ENCODE peak calls at places on chromosomes 12 and 14, in five cellular contexts. D is A673, G is neural progenitor cell, J is SK-N-SH, E is AG10803. X is an unnamed sample.

GRCh38 chr14:63470877-63471565 is 72.2 kb downstream of the PPP2R5E start:
- DNase-seq in D (peak; percentile 84), G (no peak), J (no peak), E (peak; percentile 69), X (peak; percentile 63)

GRCh38 chr14:59037086-59037485 is 151.4 kb upstream of the DAAM1 start:
- DNase-seq in G (no peak), J (no peak), E (peak; percentile 9), D (no peak), X (no peak)

GRCh38 chr14:36988568-36988967 is 183.8 kb downstream of the SLC25A21 start:
- DNase-seq in J (no peak), D (no peak), G (no peak), E (no peak), X (no peak)

GRCh38 chr12:14982986-14983385 is 10.1 kb downstream of the PDE6H start:
- DNase-seq in J (no peak), E (no peak), G (no peak), D (no peak), X (no peak)

GRCh38 chr12:49542592-49543160 is 3.8 kb downstream of the KCNH3 start:
- DNase-seq in E (no peak), D (no peak), J (no peak), G (no peak), X (no peak)

GRCh38 chr12:125852116-125852515 is 786.9 kb downstream of the AACS start:
- DNase-seq in E (no peak), J (no peak), G (no peak), D (no peak), X (no peak)

GRCh38 chr14:60179296-60179924 is 14.2 kb upstream of the DHRS7 start:
- DNase-seq in E (peak; percentile 82), G (no peak), D (no peak), J (no peak), X (no peak)

GRCh38 chr14:105865266-105865903 is 339.0 kb downstream of the TMEM121 start:
- DNase-seq in E (no peak), G (no peak), J (no peak), D (no peak), X (no peak)

GRCh38 chr12:82461851-82462250 is 103.5 kb downstream of the METTL25 start:
- DNase-seq in D (peak; percentile 3), J (no peak), G (no peak), E (no peak), X (no peak)

GRCh38 chr14:63747836-63748235 is 20.0 kb upstream of the SGPP1 start:
- DNase-seq in G (no peak), J (no peak), D (no peak), E (no peak), X (peak; percentile 49)

GRCh38 chr12:121765573-121765972 is 27.9 kb downstream of the RHOF start:
- DNase-seq in E (peak; percentile 79), D (peak; percentile 74), G (no peak), J (no peak), X (no peak)

GRCh38 chr12:1107669-1108068 is 116.6 kb downstream of the ERC1 start:
- DNase-seq in E (peak; percentile 20), G (no peak), J (no peak), D (no peak), X (no peak)

GRCh38 chr12:26275313-26276257 is 80.2 kb downstream of the SSPN start:
- DNase-seq in D (no peak), E (peak; percentile 53), G (no peak), J (no peak), X (no peak)

GRCh38 chr12:108587826-108588225 is 10.1 kb downstream of the TMEM119 start:
- DNase-seq in E (no peak), J (peak; percentile 39), D (no peak), G (no peak), X (peak; percentile 16)

DNA sequence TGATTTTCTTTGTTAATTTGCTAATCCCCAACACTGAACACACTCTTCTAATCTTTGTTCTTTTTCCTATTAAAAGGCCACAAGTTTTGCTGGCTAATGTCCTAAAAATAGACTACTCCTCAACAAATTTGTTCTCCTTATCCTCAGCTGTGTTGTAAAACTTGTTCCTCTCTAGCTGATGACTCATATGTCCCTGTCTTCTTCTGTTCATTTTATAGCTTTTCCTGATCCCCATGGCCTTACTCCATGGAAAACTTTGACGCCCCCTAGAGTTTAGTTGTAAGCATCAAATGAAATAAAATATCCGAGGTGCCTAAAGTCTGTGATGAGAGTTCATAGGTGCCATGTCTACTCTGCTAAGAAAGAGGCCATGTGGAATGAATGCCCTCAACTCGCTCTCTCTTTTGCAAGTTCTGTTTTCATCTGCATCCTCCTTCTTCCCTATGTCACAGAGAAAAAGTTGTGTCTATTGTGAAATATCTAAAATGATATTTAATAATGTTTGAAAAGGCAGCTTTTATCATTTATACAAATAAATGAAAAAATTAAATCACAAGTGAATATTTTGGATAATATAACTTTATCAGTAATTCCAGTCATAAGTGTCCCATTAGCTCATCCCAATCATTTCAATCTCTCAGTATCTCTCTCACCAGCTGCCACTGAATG is 237.9 kb downstream of the IPO8 start:
- DNase-seq in E (peak; percentile 65), G (peak; percentile 36), J (peak; percentile 14), D (peak; percentile 81), X (no peak)
- TF ChIP-seq CTCF in E (peak; percentile 57), G (peak; percentile 48), J (peak; percentile 57), D (peak; percentile 64), X (no peak)

GRCh38 chr12:111454716-111455447 is 49.2 kb downstream of the SH2B3 start:
- DNase-seq in G (no peak), D (no peak), J (no peak), E (no peak), X (no peak)

GRCh38 chr12:111457577-111457976 is 51.9 kb downstream of the SH2B3 start:
- DNase-seq in J (no peak), G (no peak), D (no peak), E (no peak), X (no peak)

GRCh38 chr12:111454311-111454710 is 48.6 kb downstream of the SH2B3 start:
- DNase-seq in D (no peak), E (no peak), J (no peak), G (no peak), X (no peak)

GRCh38 chr12:111457071-111457470 is 51.3 kb downstream of the SH2B3 start:
- DNase-seq in J (no peak), G (no peak), E (no peak), D (no peak), X (no peak)

GRCh38 chr12:111455448-111456320 is 50.0 kb downstream of the SH2B3 start:
- DNase-seq in G (no peak), E (peak; percentile 74), J (no peak), D (no peak), X (no peak)
- TF ChIP-seq CTCF in G (no peak), E (no peak), J (no peak), D (no peak), X (no peak)

DNA sequence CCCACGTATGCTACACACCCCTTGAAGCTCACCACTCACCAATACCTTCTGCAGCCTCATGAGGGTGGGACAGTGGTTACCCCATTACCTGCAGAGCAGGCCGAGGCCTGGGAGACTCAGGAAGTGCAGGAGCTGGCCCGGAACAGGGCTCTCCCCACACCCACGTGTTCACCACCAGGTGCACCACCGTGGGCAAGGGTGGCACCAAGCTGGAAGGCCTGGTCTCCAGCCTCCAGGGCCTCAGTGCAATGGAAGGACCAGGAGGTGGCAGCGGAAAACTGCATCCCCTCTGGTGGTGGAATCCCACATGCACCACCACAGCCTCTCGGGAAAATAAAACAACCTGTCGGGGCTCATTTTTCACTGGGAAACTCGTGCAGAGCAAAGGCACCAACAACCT is 36.4 kb downstream of the ITPK1 start:
- DNase-seq in J (no peak), E (no peak), G (no peak), D (no peak), X (no peak)
- TF ChIP-seq CTCF in J (no peak), E (peak; percentile 20), G (no peak), D (no peak), X (no peak)

GRCh38 chr12:110932048-110932447 is 11.7 kb upstream of the MYL2 start:
- DNase-seq in J (peak; percentile 40), D (peak; percentile 60), G (peak; percentile 31), E (no peak), X (peak; percentile 18)
- TF ChIP-seq CTCF in J (peak; percentile 51), D (peak; percentile 82), G (peak; percentile 61), E (peak; percentile 7), X (no peak)

DNA sequence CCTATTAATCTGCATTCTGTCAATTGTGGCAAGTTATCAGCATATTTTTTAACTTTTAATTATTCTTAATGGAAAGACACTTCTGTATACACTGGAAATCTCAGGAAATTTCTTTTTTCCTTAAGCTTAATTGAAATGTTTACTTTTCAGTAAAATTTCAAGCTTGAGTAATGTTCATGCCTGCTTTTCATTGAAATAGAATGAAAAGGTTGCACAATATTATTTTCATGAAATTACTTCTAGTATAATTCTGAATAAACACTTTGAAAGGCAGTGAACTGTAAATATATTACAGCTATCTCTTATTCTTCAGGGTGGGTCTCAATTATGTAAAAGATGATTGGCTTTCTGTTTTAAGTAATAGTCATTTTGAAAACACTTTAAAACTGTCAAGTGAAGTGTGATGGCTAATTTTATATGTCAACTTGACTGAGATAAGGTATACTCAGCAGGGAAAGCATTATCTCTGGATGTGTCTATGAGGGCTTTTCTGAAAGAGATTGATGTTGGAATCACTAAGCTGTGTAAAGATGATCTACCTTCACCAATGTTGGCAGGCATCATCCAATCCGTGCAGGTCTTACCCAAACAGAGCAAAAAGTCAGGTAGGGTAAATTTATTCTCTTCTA is 29.9 kb downstream of the CLEC2D start:
- DNase-seq in D (no peak), J (no peak), G (no peak), E (no peak), X (no peak)
- TF ChIP-seq CTCF in D (no peak), J (no peak), G (no peak), E (no peak), X (no peak)

GRCh38 chr12:47799357-47799955 is 20.2 kb downstream of the HDAC7 start:
- DNase-seq in G (peak; percentile 74), D (no peak), E (no peak), J (no peak), X (no peak)
- TF ChIP-seq CTCF in G (no peak), D (no peak), E (no peak), J (no peak), X (no peak)

X was measured in GM13976.